ENCODE peak calls at places on chromosomes 7 and 10, in ten cellular contexts. V is stimulated activated CD4-positive, alpha-beta T cell treated with anti-CD3 and anti-CD28 coated beads, Interleukin-1b, Interleukin-23, amount 100 ng/mL, for 1 hour; T is LoVo; L is NB4; D is mesenteric fat pad; C is EH; O is Peyer's patch; K is GM19239; F is activated CD8-positive, alpha-beta memory T cell treated with anti-CD3 and anti-CD28 coated beads, Interleukin-2, amount 50 U/mL, for 48 hours; H is NCI-H1417. B is an unnamed sample.
A peak's percentile ranks its signal among the peaks of the same experiment; 100 is the strongest.

GRCh38 chr7:102304668-102305067 is 18.0 kb downstream of the SH2B2 start:
- DNase-seq in V (no peak), T (no peak), L (no peak), D (no peak), C (no peak), O (no peak), K (no peak), F (no peak), H (no peak), B (no peak)

GRCh38 chr7:23713285-23714235 is 3.5 kb downstream of the STK31 start:
- DNase-seq in V (no peak), T (peak; percentile 24), L (no peak), D (no peak), C (peak; percentile 85), O (no peak), K (no peak), F (no peak), H (no peak), B (no peak)

GRCh38 chr7:90530263-90530662 is 60.8 kb downstream of the PTTG1IP2 start:
- DNase-seq in V (no peak), T (no peak), L (peak; percentile 25), D (no peak), C (peak; percentile 1), O (no peak), K (no peak), F (no peak), H (no peak), B (no peak)

GRCh38 chr7:30613366-30614325 is 19.0 kb downstream of the GARS1 start:
- DNase-seq in V (no peak), T (no peak), L (no peak), D (no peak), C (peak; percentile 39), O (no peak), K (no peak), F (no peak), H (no peak), B (no peak)

GRCh38 chr10:78432582-78432981 is 398.9 kb downstream of the RPS24 start:
- DNase-seq in V (no peak), T (no peak), L (peak; percentile 18), D (peak; percentile 30), C (peak; percentile 18), O (no peak), K (no peak), F (no peak), H (no peak), B (no peak)

GRCh38 chr7:1380821-1381580 is 78.3 kb downstream of the MICALL2 start:
- DNase-seq in V (no peak), T (no peak), L (no peak), D (no peak), C (no peak), O (no peak), K (no peak), F (no peak), H (no peak), B (no peak)

GRCh38 chr10:22461891-22462290 is 116.6 kb downstream of the SPAG6 start:
- DNase-seq in V (no peak), T (no peak), L (peak; percentile 28), D (no peak), C (peak; percentile 6), O (no peak), K (no peak), F (no peak), H (no peak), B (no peak)

GRCh38 chr7:41956712-41957111 is 253.8 kb upstream of the INHBA start:
- DNase-seq in V (no peak), T (no peak), L (no peak), D (no peak), C (no peak), O (no peak), K (no peak), F (no peak), H (no peak), B (no peak)

GRCh38 chr10:80452688-80453391 is 1.3 kb upstream of the TSPAN14 start:
- DNase-seq in V (no peak), T (no peak), L (no peak), D (no peak), C (no peak), O (no peak), K (no peak), F (no peak), H (no peak), B (no peak)

GRCh38 chr10:72784551-72785421 is 92.8 kb downstream of the MCU start:
- DNase-seq in V (no peak), T (no peak), L (no peak), D (no peak), C (peak; percentile 94), O (no peak), K (no peak), F (no peak), H (no peak), B (peak; percentile 3)

GRCh38 chr10:97724341-97724941 is 10.9 kb downstream of the MARVELD1 start:
- DNase-seq in V (no peak), T (no peak), L (peak; percentile 54), D (no peak), C (peak; percentile 69), O (no peak), K (no peak), F (no peak), H (no peak), B (no peak)

GRCh38 chr7:42155836-42156540 is 81.0 kb downstream of the GLI3 start:
- DNase-seq in V (no peak), T (no peak), L (no peak), D (no peak), C (peak; percentile 71), O (no peak), K (no peak), F (no peak), H (no peak), B (no peak)

B was measured in HuH-7.5.